ENCODE peak calls at places on chromosomes 12 and 14, in seven cellular contexts. A is caudate nucleus; M is pancreas; L is stomach; P is CD4-positive, alpha-beta T cell; B is T-helper 2 cell; K is Peyer's patch. I is an unnamed sample.

GRCh38 chr14:20607617-20608016 is 16.4 kb upstream of the RNASE12 start:
- DNase-seq in A (no peak), M (no peak), L (no peak), P (no peak), B (no peak), K (no peak), I (no peak)

GRCh38 chr12:13258717-13259119 is 62.2 kb downstream of the EMP1 start:
- DNase-seq in A (no peak), M (no peak), L (no peak), P (no peak), B (no peak), K (no peak), I (no peak)

GRCh38 chr12:117857632-117858274 is 111.0 kb downstream of the KSR2 start:
- DNase-seq in A (no peak), M (no peak), L (peak), P (peak), B (peak), K (no peak), I (peak)

GRCh38 chr12:54159140-54159539 is 29.6 kb downstream of the SMUG1 start:
- DNase-seq in A (peak), M (no peak), L (peak), P (no peak), B (no peak), K (no peak), I (no peak)

GRCh38 chr12:123271182-123271491 is 519 bp downstream of the CDK2AP1 start:
- DNase-seq in A (peak), M (peak), L (peak), P (peak), B (peak), K (peak), I (peak)

GRCh38 chr14:104187121-104187889 is 48.9 kb downstream of the KIF26A start:
- DNase-seq in A (no peak), M (peak), L (no peak), P (no peak), B (no peak), K (no peak), I (no peak)

GRCh38 chr12:98767248-98767647 is 122.2 kb downstream of the APAF1 start:
- DNase-seq in A (peak), M (no peak), L (no peak), P (no peak), B (no peak), K (no peak), I (no peak)

GRCh38 chr12:630656-631632 is 32.3 kb downstream of the NINJ2 start:
- DNase-seq in A (no peak), M (no peak), L (peak), P (peak), B (peak), K (peak), I (no peak)

GRCh38 chr12:115440438-115440837 is 756.5 kb upstream of the TBX3 start:
- DNase-seq in A (no peak), M (peak), L (peak), P (no peak), B (no peak), K (peak), I (no peak)

GRCh38 chr12:95117178-95117599 is 43.8 kb upstream of the NR2C1 start:
- DNase-seq in A (peak), M (no peak), L (peak), P (peak), B (peak), K (no peak), I (peak)

GRCh38 chr12:107903377-107904061 is 129.0 kb downstream of the ASCL4 start:
- DNase-seq in A (no peak), M (peak), L (peak), P (no peak), B (no peak), K (peak), I (no peak)

GRCh38 chr12:79006306-79006705 is 141.7 kb downstream of the SYT1 start:
- DNase-seq in A (no peak), M (no peak), L (no peak), P (no peak), B (no peak), K (no peak), I (no peak)

GRCh38 chr12:110249105-110249504 is 31.9 kb upstream of the ATP2A2 start:
- DNase-seq in A (no peak), M (no peak), L (no peak), P (no peak), B (no peak), K (no peak), I (peak)

GRCh38 chr12:2288471-2288870 is 235.7 kb downstream of the CACNA1C start:
- DNase-seq in A (no peak), M (no peak), L (no peak), P (no peak), B (no peak), K (no peak), I (no peak)

GRCh38 chr12:1719139-1719538 is 28.3 kb downstream of the ADIPOR2 start:
- DNase-seq in A (no peak), M (no peak), L (no peak), P (no peak), B (no peak), K (no peak), I (no peak)

GRCh38 chr14:26427059-26427458 is 170.8 kb downstream of the NOVA1 start:
- DNase-seq in A (no peak), M (no peak), L (no peak), P (no peak), B (no peak), K (no peak), I (no peak)

GRCh38 chr14:67285876-67286452 is 44.7 kb downstream of the PALS1 start:
- DNase-seq in A (no peak), M (no peak), L (no peak), P (no peak), B (no peak), K (no peak), I (no peak)

GRCh38 chr14:103763730-103764488 is 48.3 kb downstream of the ZFYVE21 start:
- DNase-seq in A (no peak), M (no peak), L (no peak), P (no peak), B (no peak), K (no peak), I (no peak)

GRCh38 chr12:34033628-34034296 is 11.5 kb downstream of the ALG10 start:
- DNase-seq in A (no peak), M (no peak), L (no peak), P (no peak), B (no peak), K (no peak), I (no peak)

GRCh38 chr14:101088395-101088667 is 184.8 kb upstream of the RTL1 start:
- DNase-seq in A (no peak), M (peak), L (peak), P (no peak), B (no peak), K (no peak), I (no peak)

GRCh38 chr12:7609480-7609879 is 56.2 kb downstream of the APOBEC1 start:
- DNase-seq in A (no peak), M (no peak), L (no peak), P (no peak), B (no peak), K (no peak), I (no peak)

GRCh38 chr12:27244680-27245005 is 557 bp downstream of the STK38L start:
- DNase-seq in A (no peak), M (no peak), L (no peak), P (no peak), B (no peak), K (no peak), I (no peak)

GRCh38 chr12:53701518-53702264 is 25.6 kb downstream of the CALCOCO1 start:
- DNase-seq in A (peak), M (peak), L (peak), P (peak), B (peak), K (peak), I (peak)

GRCh38 chr14:77230914-77231313 is 40.1 kb downstream of the NGB start:
- DNase-seq in A (no peak), M (no peak), L (no peak), P (no peak), B (no peak), K (no peak), I (no peak)

GRCh38 chr14:78157855-78158436 is 12.2 kb upstream of the NRXN3 start:
- DNase-seq in A (no peak), M (no peak), L (peak), P (no peak), B (no peak), K (no peak), I (no peak)

GRCh38 chr14:88270781-88271180 is 52.3 kb downstream of the KCNK10 start:
- DNase-seq in A (no peak), M (peak), L (peak), P (no peak), B (no peak), K (peak), I (no peak)